ENCODE peak calls at places on chromosomes 2 and 18, in four cellular contexts. H, X, N and U are unnamed samples.

GRCh38 chr2:48175254-48175653 is 269.0 kb upstream of the FBXO11 start:
- DNase-seq in X (no peak), N (no peak), H (no peak), U (peak)

GRCh38 chr18:62954341-62954740 is 239.0 kb downstream of the PHLPP1 start:
- DNase-seq in H (no peak), N (no peak), X (no peak), U (peak)

GRCh38 chr2:74544634-74545033 is 9.1 kb downstream of the LOXL3 start:
- DNase-seq in N (no peak), H (no peak), X (no peak), U (no peak)

GRCh38 chr2:133680399-133681044 is 112.3 kb upstream of the NCKAP5 start:
- DNase-seq in X (no peak), N (no peak), H (no peak), U (no peak)

GRCh38 chr2:109164739-109165221 is 35.8 kb downstream of the SH3RF3 start:
- DNase-seq in X (no peak), H (no peak), N (no peak), U (no peak)

GRCh38 chr2:140473851-140474250 is 1657.0 kb downstream of the LRP1B start:
- DNase-seq in H (no peak), X (no peak), N (no peak), U (no peak)

GRCh38 chr18:49898421-49898820 is 85.1 kb upstream of the ACAA2 start:
- DNase-seq in X (peak), N (no peak), H (peak), U (peak)

GRCh38 chr2:5938566-5938896 is 246.3 kb downstream of the SOX11 start:
- DNase-seq in H (no peak), X (no peak), N (no peak), U (peak)

GRCh38 chr2:101340141-101340541 is 31.6 kb upstream of the RNF149 start:
- DNase-seq in N (no peak), X (no peak), H (no peak), U (peak)

GRCh38 chr2:25891672-25892071 is 13.4 kb upstream of the ASXL2 start:
- DNase-seq in H (no peak), X (no peak), N (no peak), U (peak)

GRCh38 chr2:53785378-53785777 is 1.4 kb downstream of the ASB3 start:
- DNase-seq in H (no peak), N (no peak), X (no peak), U (no peak)

GRCh38 chr2:127506502-127506901 is 19.8 kb downstream of the IWS1 start:
- DNase-seq in X (no peak), H (no peak), N (no peak), U (no peak)

GRCh38 chr2:169509230-169509917 is at the start of gene KLHL41:
- DNase-seq in X (no peak), H (no peak), N (no peak), U (no peak)

GRCh38 chr2:54483426-54483825 is 27.3 kb downstream of the SPTBN1 start:
- DNase-seq in N (no peak), X (no peak), H (no peak), U (peak)

GRCh38 chr2:131408176-131408575 is 44.2 kb upstream of the RAB6D start:
- DNase-seq in X (no peak), H (no peak), N (no peak), U (no peak)

GRCh38 chr2:210577263-210578071 is 21.1 kb downstream of the CPS1 start:
- DNase-seq in H (no peak), X (peak), N (peak), U (peak)

GRCh38 chr2:139622691-139623090 is 842.5 kb upstream of the NXPH2 start:
- DNase-seq in X (no peak), H (no peak), N (no peak), U (no peak)

GRCh38 chr2:82735336-82735735 is 1723.7 kb downstream of the SUCLG1 start:
- DNase-seq in X (no peak), H (no peak), N (no peak), U (no peak)

GRCh38 chr2:217732995-217733394 is 269.8 kb downstream of the TNS1 start:
- DNase-seq in N (no peak), H (no peak), X (no peak), U (no peak)

GRCh38 chr18:79378416-79379250 is 17.1 kb upstream of the NFATC1 start:
- DNase-seq in H (peak), X (peak), N (peak), U (no peak)

GRCh38 chr2:229249536-229249935 is 21.6 kb downstream of the PID1 start:
- DNase-seq in N (no peak), H (no peak), X (no peak), U (no peak)

GRCh38 chr18:616380-616995 is 19.7 kb downstream of the CLUL1 start:
- DNase-seq in N (no peak), X (peak), H (no peak), U (peak)

GRCh38 chr18:13603304-13604019 is 122.9 kb downstream of the FAM210A start:
- DNase-seq in N (no peak), H (no peak), X (no peak), U (no peak)

GRCh38 chr2:209577376-209578357 is 153.8 kb downstream of the MAP2 start:
- DNase-seq in X (no peak), N (no peak), H (no peak), U (peak)

DNA sequence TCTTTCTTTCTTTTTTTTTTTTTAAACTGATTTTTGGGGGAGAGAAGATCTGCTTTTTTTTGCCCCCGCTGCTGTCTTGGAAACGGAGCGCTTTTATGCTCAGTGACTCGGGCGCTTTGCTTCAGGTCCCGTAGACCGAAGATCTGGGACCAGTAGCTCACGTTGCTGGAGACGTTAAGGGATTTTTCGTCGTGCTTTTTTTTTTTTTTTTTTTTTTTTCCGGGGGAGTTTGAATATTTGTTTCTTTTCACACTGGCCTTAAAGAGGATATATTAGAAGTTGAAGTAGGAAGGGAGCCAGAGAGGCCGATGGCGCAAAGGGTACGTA is 587 bp downstream of the MEIS1 start:
- DNase-seq in H (no peak), N (no peak), X (peak), U (no peak)
- TF ChIP-seq TCF7 in H (no peak), N (no peak), X (no peak), U (no peak)

GRCh38 chr2:19484736-19485135 is 126.3 kb upstream of the OSR1 start:
- DNase-seq in H (no peak), N (no peak), X (no peak), U (no peak)
- TF ChIP-seq TCF7 in H (no peak), N (no peak), X (no peak), U (no peak)

GRCh38 chr18:44579028-44579692 is 101.5 kb upstream of the SETBP1 start:
- DNase-seq in N (no peak), H (peak), X (peak), U (peak)
- TF ChIP-seq TCF7 in N (no peak), H (no peak), X (no peak), U (no peak)

GRCh38 chr2:182181381-182181780 is 195.7 kb downstream of the PPP1R1C start:
- DNase-seq in H (no peak), N (no peak), X (no peak), U (no peak)

GRCh38 chr2:182187130-182187529 is 201.5 kb downstream of the PPP1R1C start:
- DNase-seq in H (no peak), X (no peak), N (no peak), U (no peak)

GRCh38 chr2:182182436-182182835 is 196.8 kb downstream of the PPP1R1C start:
- DNase-seq in X (no peak), N (no peak), H (no peak), U (no peak)

GRCh38 chr2:182186132-182186735 is 200.6 kb downstream of the PPP1R1C start:
- DNase-seq in N (no peak), H (no peak), X (peak), U (peak)
- TF ChIP-seq TCF7 in N (no peak), H (no peak), X (no peak), U (no peak)

DNA sequence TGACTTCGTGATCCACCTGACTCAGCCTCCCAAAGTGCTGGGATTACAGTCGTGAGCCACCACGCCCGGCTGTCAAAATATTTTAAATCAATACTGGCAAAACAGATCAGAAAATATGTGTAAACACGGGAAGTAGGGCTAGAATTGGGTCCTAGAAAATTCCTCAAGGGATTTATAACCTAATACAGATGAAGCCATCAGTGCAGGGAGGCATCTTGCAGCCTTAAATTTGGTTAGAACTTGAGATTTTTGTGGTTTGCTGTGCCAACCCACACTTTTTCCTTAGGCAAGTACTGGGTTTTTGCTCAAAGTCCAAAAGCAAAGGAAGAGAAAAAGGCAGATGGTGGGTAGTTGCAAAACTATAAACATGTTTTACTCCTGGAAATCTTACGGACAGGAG is 33.7 kb upstream of the NFE2L2 start:
- DNase-seq in H (no peak), X (no peak), N (no peak), U (no peak)
- TF ChIP-seq TCF7 in H (no peak), X (no peak), N (no peak), U (no peak)

GRCh38 chr2:241909769-241910168 is 40.2 kb downstream of the RTP5 start:
- DNase-seq in H (no peak), N (no peak), X (no peak), U (no peak)

GRCh38 chr2:241905716-241906376 is 36.3 kb downstream of the RTP5 start:
- DNase-seq in X (no peak), H (no peak), N (no peak), U (peak)

GRCh38 chr2:241908686-241909420 is 39.3 kb downstream of the RTP5 start:
- DNase-seq in X (no peak), H (no peak), N (no peak), U (no peak)

GRCh38 chr2:241904791-241905710 is 35.5 kb downstream of the RTP5 start:
- DNase-seq in X (no peak), H (no peak), N (no peak), U (no peak)

DNA sequence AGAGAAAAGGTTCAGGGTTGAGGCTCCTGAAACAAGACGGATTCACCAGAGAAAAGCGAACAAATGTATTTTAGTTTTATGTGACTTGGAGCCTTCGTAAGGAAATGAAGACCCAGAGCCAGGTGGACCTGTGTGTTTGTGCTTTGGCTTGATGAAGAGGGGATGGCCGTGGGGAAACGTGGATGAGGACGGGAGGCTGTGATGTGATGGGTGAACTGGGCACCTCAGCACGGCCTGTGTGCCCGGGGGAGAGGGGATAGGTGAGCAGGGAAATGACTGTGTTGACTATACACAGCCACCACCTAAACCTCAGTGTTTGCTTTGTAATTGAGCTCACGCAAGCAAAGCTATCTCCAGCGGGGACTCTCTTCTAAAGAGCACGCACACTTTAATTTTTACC is 37.6 kb downstream of the RTP5 start:
- DNase-seq in H (no peak), X (no peak), N (no peak), U (no peak)
- TF ChIP-seq TCF7 in H (no peak), X (no peak), N (no peak), U (no peak)

DNA sequence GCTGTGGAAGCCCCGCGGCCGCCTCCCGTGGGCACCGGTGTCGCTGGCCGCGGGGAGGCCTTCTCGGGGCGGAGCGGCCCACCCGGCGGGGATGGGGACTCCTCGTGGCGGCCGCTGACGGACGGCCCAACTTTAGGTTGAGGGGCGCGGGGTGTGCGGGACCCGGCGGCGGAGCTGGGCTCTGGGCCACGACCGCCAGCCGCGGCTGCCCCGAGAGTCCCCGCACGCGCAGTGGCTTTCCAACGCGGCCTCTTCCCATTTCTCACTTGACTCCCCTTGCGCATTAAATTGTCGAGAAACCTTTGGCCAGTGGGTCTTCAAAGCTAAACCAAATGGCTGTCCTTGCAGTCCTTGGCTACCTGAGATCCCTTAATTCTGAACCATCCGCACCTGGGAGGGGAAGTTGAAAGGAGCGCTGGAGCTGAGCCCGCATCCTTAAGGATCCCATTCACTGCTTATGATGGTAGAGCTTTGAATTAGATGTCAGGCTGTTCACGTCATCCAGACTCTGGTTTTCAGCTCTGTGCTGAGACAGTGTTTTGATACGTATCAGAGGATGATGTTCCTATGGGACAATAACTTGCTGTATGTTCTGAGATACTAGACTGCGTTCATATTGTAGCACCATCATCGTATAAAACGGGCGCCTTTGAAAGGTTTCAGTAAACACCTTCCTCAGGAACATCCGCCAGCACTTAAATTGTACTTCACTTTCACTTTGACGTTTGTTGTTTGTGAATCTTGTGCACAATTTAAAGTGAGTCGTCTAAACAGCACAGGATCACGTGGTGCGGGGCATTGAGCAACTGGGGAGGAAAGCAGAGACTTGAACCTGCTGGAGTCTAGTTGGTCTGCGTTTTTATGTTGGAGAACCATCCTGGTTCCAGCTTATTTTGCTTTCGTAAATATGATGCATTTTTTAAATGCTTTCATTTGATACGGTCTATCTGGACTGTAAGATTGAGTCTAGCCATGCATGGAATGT is 874 bp downstream of the CLIP4 start:
- DNase-seq in N (peak), H (peak), X (no peak), U (no peak)
- TF ChIP-seq TCF7 in N (no peak), H (no peak), X (no peak), U (no peak)

GRCh38 chr2:152445791-152446201 is 110.8 kb downstream of the FMNL2 start:
- DNase-seq in H (no peak), X (no peak), N (no peak), U (no peak)
- TF ChIP-seq TCF7 in H (no peak), X (no peak), N (no peak), U (no peak)

GRCh38 chr2:197258580-197258979 is 52.0 kb downstream of the ANKRD44 start:
- DNase-seq in H (no peak), X (no peak), N (peak), U (no peak)
- TF ChIP-seq TCF7 in H (no peak), X (no peak), N (no peak), U (no peak)

GRCh38 chr2:70977605-70978205 is 725 bp upstream of the ANKRD53 start:
- DNase-seq in N (no peak), X (no peak), H (no peak), U (peak)
- TF ChIP-seq TCF7 in N (no peak), X (no peak), H (no peak), U (no peak)